ENCODE peak calls at places on chromosomes 1 and 21, in four cellular contexts. R is GM12878, I is fibroblast of lung, W is PC-3. F is an unnamed sample.

GRCh38 chr1:157403203-157403602 is 149.1 kb downstream of the FCRL5 start:
- DNase-seq in R (no peak), I (no peak), W (peak; percentile 31), F (peak; percentile 79)

GRCh38 chr1:26275580-26276431 is 4.1 kb upstream of the SH3BGRL3 start:
- DNase-seq in R (no peak), I (peak; percentile 92), W (peak; percentile 94), F (peak; percentile 93)

GRCh38 chr1:29532741-29533140 is 296.4 kb downstream of the PTPRU start:
- DNase-seq in R (no peak), I (no peak), W (no peak), F (no peak)

GRCh38 chr1:62068978-62069377 is 125.7 kb upstream of the L1TD1 start:
- DNase-seq in R (no peak), I (peak; percentile 39), W (no peak), F (no peak)

GRCh38 chr21:34870246-34870645 is 178.9 kb downstream of the RUNX1 start:
- DNase-seq in R (no peak), I (no peak), W (no peak), F (no peak)

GRCh38 chr1:97745912-97746311 is 174.9 kb downstream of the DPYD start:
- DNase-seq in R (no peak), I (no peak), W (peak; percentile 39), F (peak; percentile 9)

GRCh38 chr1:6088956-6089355 is 43.3 kb downstream of the KCNAB2 start:
- DNase-seq in R (no peak), I (no peak), W (no peak), F (no peak)

GRCh38 chr1:159008744-159009188 is 941 bp upstream of the IFI16 start:
- DNase-seq in R (peak; percentile 69), I (peak; percentile 34), W (no peak), F (no peak)

GRCh38 chr1:176811896-176812295 is 348.9 kb downstream of the PAPPA2 start:
- DNase-seq in R (no peak), I (no peak), W (no peak), F (no peak)

GRCh38 chr1:13487143-13487868 is 26.5 kb downstream of the LRRC38 start:
- DNase-seq in R (no peak), I (no peak), W (no peak), F (no peak)

GRCh38 chr1:7580923-7581753 is 190.0 kb upstream of the VAMP3 start:
- DNase-seq in R (no peak), I (no peak), W (no peak), F (peak; percentile 94)

GRCh38 chr1:55375617-55376258 is 160.6 kb upstream of the USP24 start:
- DNase-seq in R (no peak), I (peak; percentile 74), W (peak; percentile 58), F (no peak)

GRCh38 chr1:114511048-114511785 is at the start of gene TRIM33:
- DNase-seq in R (peak; percentile 81), I (peak; percentile 93), W (peak; percentile 97), F (peak; percentile 99)
- H2AFZ ChIP-seq in R (peak within 1 kb of the TSS; percentile 87), I (peak within 1 kb of the TSS; percentile 69), W (peak within 1 kb of the TSS; percentile 77), F (peak within 1 kb of the TSS; percentile 95)

DNA sequence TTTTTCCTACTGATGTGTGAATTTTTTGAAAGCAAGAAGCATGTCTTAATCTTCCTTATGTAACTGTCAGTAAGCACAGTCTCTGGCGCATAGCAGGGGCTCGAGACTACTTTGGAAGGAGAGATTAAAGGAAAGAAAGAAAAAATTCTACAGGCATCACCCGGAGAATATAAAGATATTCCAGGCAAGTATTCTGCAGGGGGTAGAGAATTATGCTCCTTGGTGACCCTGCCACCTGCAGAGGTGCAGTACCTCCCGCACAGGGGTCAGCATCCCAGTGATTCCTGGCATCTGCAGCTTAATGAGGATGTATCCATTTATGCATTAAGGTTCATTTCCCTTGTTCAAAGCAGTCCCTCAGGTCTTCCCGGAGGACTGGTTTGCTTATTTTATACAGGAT is 87.6 kb upstream of the WLS start:
- DNase-seq in R (no peak), I (no peak), W (no peak), F (no peak)
- H3K27ac ChIP-seq in R (no peak overlapping the region), I (no peak overlapping the region), W (no peak overlapping the region), F (no peak overlapping the region)

GRCh38 chr21:39319814-39320332 is 6.4 kb upstream of the BRWD1 start:
- DNase-seq in R (no peak), I (peak; percentile 79), W (peak; percentile 55), F (peak; percentile 71)
- H2AFZ ChIP-seq in R (no peak overlapping the region), I (peak overlapping the region; percentile 60), W (peak overlapping the region; percentile 39), F (peak overlapping the region; percentile 14)

GRCh38 chr1:204448991-204449390 is 37.4 kb upstream of the PPP1R15B start:
- DNase-seq in R (no peak), I (no peak), W (no peak), F (no peak)

GRCh38 chr1:204450461-204451257 is 39.0 kb upstream of the PPP1R15B start:
- DNase-seq in R (no peak), I (no peak), W (peak; percentile 80), F (no peak)

GRCh38 chr1:204451352-204452124 is 39.9 kb upstream of the PPP1R15B start:
- DNase-seq in R (no peak), I (no peak), W (no peak), F (no peak)

GRCh38 chr1:204448321-204448964 is 36.8 kb upstream of the PPP1R15B start:
- DNase-seq in R (no peak), I (no peak), W (peak; percentile 98), F (no peak)

GRCh38 chr1:204449631-204450280 is 38.1 kb upstream of the PPP1R15B start:
- DNase-seq in R (no peak), I (no peak), W (no peak), F (no peak)
- H3K27ac ChIP-seq in R (no peak overlapping the region), I (no peak overlapping the region), W (peak overlapping the region; percentile 70), F (no peak overlapping the region)

GRCh38 chr1:9490605-9491339 is 48.5 kb upstream of the SLC25A33 start:
- DNase-seq in R (peak; percentile 20), I (peak; percentile 84), W (peak; percentile 87), F (peak; percentile 97)
- H2AFZ ChIP-seq in R (no peak overlapping the region), I (no peak overlapping the region), W (no peak overlapping the region), F (no peak overlapping the region)